ENCODE peak calls at places on chromosomes 5 and 9, in five cellular contexts. T, H, D, W and B are unnamed samples.

GRCh38 chr5:115888027-115888426 is 46.3 kb downstream of the AP3S1 start:
- DNase-seq in W (peak), T (no peak), H (no peak), D (no peak), B (no peak)

GRCh38 chr9:91837982-91838731 is 111.9 kb downstream of the ROR2 start:
- DNase-seq in W (peak), D (peak), T (peak), H (peak), B (no peak)

GRCh38 chr5:158770506-158770905 is 329.2 kb downstream of the EBF1 start:
- DNase-seq in T (no peak), D (no peak), H (no peak), W (peak), B (no peak)

GRCh38 chr9:126802343-126803059 is 2.3 kb upstream of the ZBTB43 start:
- DNase-seq in W (peak), T (no peak), H (no peak), D (no peak), B (no peak)

GRCh38 chr5:110951373-110951791 is 120.1 kb upstream of the TSLP start:
- DNase-seq in H (no peak), D (no peak), W (peak), T (peak), B (no peak)

GRCh38 chr9:106467113-106467846 is 395.7 kb upstream of the ZNF462 start:
- DNase-seq in H (no peak), W (no peak), T (no peak), D (no peak), B (no peak)

GRCh38 chr9:70484232-70485130 is 70.0 kb upstream of the KLF9 start:
- DNase-seq in W (peak), H (peak), T (peak), D (no peak), B (no peak)

GRCh38 chr9:110977259-110977709 is 61.0 kb downstream of the LPAR1 start:
- DNase-seq in H (no peak), W (peak), T (peak), D (no peak), B (no peak)

GRCh38 chr5:148864113-148864841 is 37.9 kb downstream of the ADRB2 start:
- DNase-seq in T (no peak), W (no peak), H (no peak), D (no peak), B (no peak)

GRCh38 chr5:137287564-137287963 is 211.6 kb downstream of the SPOCK1 start:
- DNase-seq in W (no peak), T (no peak), D (no peak), H (no peak), B (no peak)

GRCh38 chr5:16916262-16916878 is 19.7 kb downstream of the MYO10 start:
- DNase-seq in T (peak), W (peak), H (no peak), D (no peak), B (no peak)

GRCh38 chr5:137737349-137738256 is 1.7 kb upstream of the KLHL3 start:
- DNase-seq in W (peak), T (no peak), D (no peak), H (no peak), B (no peak)

GRCh38 chr5:78677777-78678668 is 29.5 kb upstream of the LHFPL2 start:
- DNase-seq in H (no peak), D (peak), T (peak), W (peak), B (no peak)

GRCh38 chr5:66118294-66118693 is 25.8 kb upstream of the SREK1 start:
- DNase-seq in H (no peak), D (no peak), W (no peak), T (no peak), B (peak)

GRCh38 chr5:123068368-123068767 is 20.7 kb upstream of the PRDM6 start:
- DNase-seq in H (no peak), D (no peak), T (no peak), W (peak), B (no peak)

GRCh38 chr5:119288364-119289047 is 67.3 kb upstream of the TNFAIP8 start:
- DNase-seq in H (no peak), T (peak), D (no peak), W (peak), B (no peak)

GRCh38 chr5:97840643-97841042 is 657.6 kb upstream of the RIOK2 start:
- DNase-seq in T (no peak), H (no peak), W (peak), D (no peak), B (no peak)

GRCh38 chr5:97842687-97843086 is 659.6 kb upstream of the RIOK2 start:
- DNase-seq in W (no peak), D (no peak), T (no peak), H (no peak), B (no peak)

GRCh38 chr5:97846646-97847045 is 663.6 kb upstream of the RIOK2 start:
- DNase-seq in T (no peak), D (no peak), W (no peak), H (no peak), B (no peak)

GRCh38 chr5:97839338-97840081 is 656.5 kb upstream of the RIOK2 start:
- DNase-seq in H (no peak), W (peak), T (peak), D (no peak), B (no peak)

DNA sequence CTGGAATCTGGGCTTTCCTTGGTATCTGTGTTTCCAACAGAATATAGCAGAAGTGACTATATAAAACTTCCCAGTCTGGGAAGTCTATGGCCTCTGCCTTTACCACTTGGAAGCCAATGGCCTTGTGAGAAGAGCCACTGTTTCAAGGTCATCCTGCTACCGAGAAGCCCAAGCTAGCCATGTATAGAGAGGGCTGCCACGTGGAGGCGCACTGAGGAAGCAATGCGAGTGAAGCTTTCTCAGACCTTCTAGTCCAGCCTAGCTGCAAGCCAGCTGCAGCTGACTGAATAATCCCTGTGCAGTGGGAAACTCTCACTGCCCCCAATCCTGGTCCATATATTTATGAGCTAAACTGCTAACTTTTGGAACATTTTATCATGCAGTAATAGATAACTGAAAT is 661.8 kb upstream of the RIOK2 start:
- DNase-seq in D (no peak), H (no peak), W (no peak), T (no peak), B (no peak)
- H3K27ac ChIP-seq in D (no peak), H (no peak), W (no peak), T (no peak), B (no peak)

GRCh38 chr5:68285075-68285827 is 69.7 kb downstream of the PIK3R1 start:
- DNase-seq in W (no peak), T (no peak), D (no peak), H (no peak), B (no peak)
- H3K27ac ChIP-seq in W (no peak), T (no peak), D (peak), H (peak), B (no peak)

DNA sequence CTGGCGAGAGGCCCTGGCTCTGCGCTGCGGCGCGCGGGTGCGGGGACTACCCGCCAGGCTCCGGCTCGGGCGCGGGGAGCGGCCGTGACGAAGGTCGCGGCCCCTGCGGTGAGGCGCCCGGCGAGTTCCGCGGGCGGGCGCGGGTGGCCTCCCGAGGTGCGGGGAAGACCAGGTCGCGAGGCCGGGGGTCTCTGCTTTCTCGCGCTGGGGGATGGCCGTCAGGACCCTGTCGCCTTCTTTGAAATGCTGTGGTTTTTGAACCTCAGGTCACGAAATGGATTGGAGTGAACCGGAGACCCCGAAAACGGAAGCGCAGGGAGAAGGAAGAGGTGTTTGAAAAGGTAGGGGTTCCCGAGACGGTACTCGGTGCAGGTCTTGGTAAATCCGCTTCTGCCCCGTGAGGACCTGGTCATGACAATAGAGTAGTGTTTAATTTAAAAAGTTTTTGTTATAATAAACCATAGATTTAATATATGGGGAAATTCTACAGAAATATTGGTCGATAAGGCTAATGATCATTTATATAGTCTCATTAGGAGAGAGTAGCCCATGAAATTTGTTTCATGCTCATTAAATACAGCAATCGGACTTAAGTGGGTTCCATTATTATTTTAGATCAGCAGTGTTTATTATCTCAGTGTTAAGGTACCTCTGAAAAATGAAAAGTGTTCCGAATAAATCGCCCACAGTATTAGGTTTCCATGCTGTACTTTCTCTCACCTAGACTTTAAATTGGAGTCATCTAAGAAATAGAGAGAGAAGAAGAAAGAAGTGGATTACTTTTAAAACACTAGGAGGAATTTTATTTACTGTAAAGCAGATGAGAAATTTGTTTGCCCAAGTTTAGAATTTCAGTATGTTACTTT is 279.0 kb downstream of the AOPEP start:
- DNase-seq in W (peak), T (peak), H (no peak), D (no peak), B (no peak)
- H3K27ac ChIP-seq in W (peak), T (peak), H (peak), D (peak), B (peak)

DNA sequence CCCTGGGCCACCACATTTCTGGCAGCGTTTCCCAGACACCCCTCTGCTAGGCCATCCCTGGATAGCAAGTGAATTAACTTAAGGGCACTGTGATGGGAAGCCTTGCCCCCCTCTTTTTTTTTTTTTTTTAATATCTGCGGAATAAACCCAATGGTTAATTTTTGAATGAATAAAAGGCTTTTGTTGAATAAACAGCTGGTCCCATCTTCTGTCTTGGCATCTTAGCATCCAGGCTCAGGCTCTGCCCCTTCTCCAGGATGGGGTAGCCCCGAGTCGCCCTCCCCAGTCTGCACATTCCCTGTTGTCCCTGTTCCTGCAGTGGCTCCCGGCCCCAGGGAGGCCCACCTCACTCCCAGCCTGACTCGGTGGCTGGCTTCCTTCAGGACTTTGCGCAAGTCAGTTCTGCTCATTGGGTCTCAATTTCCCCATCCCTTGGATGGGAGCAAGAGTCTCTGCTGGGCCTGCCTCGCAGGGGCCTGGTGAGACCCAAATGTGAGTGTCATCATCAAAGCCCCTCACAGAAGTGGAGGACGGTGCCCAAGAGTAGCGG is 29.0 kb upstream of the HMCN2 start:
- DNase-seq in W (no peak), T (no peak), H (no peak), D (no peak), B (no peak)
- H3K27ac ChIP-seq in W (no peak), T (peak), H (peak), D (no peak), B (no peak)